ENCODE peak calls at places on chromosomes 3 and 15, in five cellular contexts. E is mammary epithelial cell, B is dorsolateral prefrontal cortex, N is brain microvascular endothelial cell, P is sigmoid colon. A is an unnamed sample.

GRCh38 chr3:52153389-52154096 is 680 bp downstream of the POC1A start:
- DNase-seq in E (peak), B (no peak), N (peak), P (no peak), A (peak)

GRCh38 chr3:45659661-45660566 is 29.3 kb upstream of the SACM1L start:
- DNase-seq in E (no peak), B (peak), N (peak), P (peak), A (peak)

GRCh38 chr15:22912256-22912655 is 67.9 kb downstream of the CYFIP1 start:
- DNase-seq in E (no peak), B (no peak), N (no peak), P (no peak), A (no peak)

GRCh38 chr3:23834082-23834870 is 28.5 kb downstream of the UBE2E1 start:
- DNase-seq in E (no peak), B (no peak), N (no peak), P (no peak), A (no peak)

GRCh38 chr3:12194669-12195161 is 36.0 kb upstream of the TIMP4 start:
- DNase-seq in E (peak), B (no peak), N (no peak), P (no peak), A (no peak)

GRCh38 chr3:9412293-9412692 is 14.9 kb downstream of the SETD5 start:
- DNase-seq in E (no peak), B (no peak), N (no peak), P (no peak), A (no peak)

GRCh38 chr15:28960979-28961378 is 75.2 kb downstream of the APBA2 start:
- DNase-seq in E (peak), B (no peak), N (peak), P (no peak), A (no peak)

GRCh38 chr3:46746711-46747110 is 29.0 kb upstream of the PRSS50 start:
- DNase-seq in E (no peak), B (no peak), N (no peak), P (no peak), A (no peak)

GRCh38 chr3:28053759-28054158 is 187.7 kb upstream of the CMC1 start:
- DNase-seq in E (peak), B (no peak), N (peak), P (no peak), A (no peak)

GRCh38 chr3:68007621-68008226 is 353.3 kb upstream of the SUCLG2 start:
- DNase-seq in E (no peak), B (no peak), N (no peak), P (no peak), A (peak)

GRCh38 chr3:65439641-65440040 is 599.1 kb downstream of the MAGI1 start:
- DNase-seq in E (peak), B (peak), N (peak), P (peak), A (peak)

GRCh38 chr15:62803856-62804400 is 238.6 kb upstream of the TPM1 start:
- DNase-seq in E (no peak), B (no peak), N (no peak), P (no peak), A (no peak)

GRCh38 chr3:190772831-190773230 is 89.7 kb downstream of the GMNC start:
- DNase-seq in E (no peak), B (no peak), N (no peak), P (no peak), A (no peak)

GRCh38 chr3:30795176-30795575 is 99.3 kb downstream of the GADL1 start:
- DNase-seq in E (no peak), B (no peak), N (no peak), P (no peak), A (no peak)

GRCh38 chr3:3799173-3800075 is at the start of gene LRRN1:
- DNase-seq in E (peak), B (peak), N (no peak), P (peak), A (peak)

GRCh38 chr3:15271785-15272381 is 60.5 kb downstream of the SH3BP5 start:
- DNase-seq in E (no peak), B (no peak), N (no peak), P (peak), A (no peak)

GRCh38 chr15:61393949-61394348 is 164.8 kb upstream of the RORA start:
- DNase-seq in E (no peak), B (no peak), N (no peak), P (no peak), A (no peak)

GRCh38 chr15:31358957-31359721 is 32.5 kb downstream of the KLF13 start:
- DNase-seq in E (no peak), B (no peak), N (no peak), P (no peak), A (no peak)

GRCh38 chr3:174100744-174101143 is 703.2 kb downstream of the NLGN1 start:
- DNase-seq in E (no peak), B (no peak), N (no peak), P (no peak), A (no peak)

GRCh38 chr3:197841789-197842188 is 50.7 kb downstream of the LRCH3 start:
- DNase-seq in E (no peak), B (no peak), N (no peak), P (no peak), A (no peak)

GRCh38 chr3:112647122-112647521 is 6.2 kb upstream of the CCDC80 start:
- DNase-seq in E (peak), B (no peak), N (peak), P (no peak), A (no peak)

GRCh38 chr3:73624363-73625123 is at the start of gene PDZRN3:
- DNase-seq in E (peak), B (no peak), N (peak), P (peak), A (peak)

GRCh38 chr15:71800835-71801745 is 9.3 kb upstream of the NR2E3 start:
- DNase-seq in E (peak), B (no peak), N (peak), P (no peak), A (peak)

GRCh38 chr15:65660927-65661326 is 39.2 kb downstream of the SLC24A1 start:
- DNase-seq in E (peak), B (no peak), N (peak), P (no peak), A (no peak)

GRCh38 chr3:141266797-141267555 is 35.4 kb downstream of the PXYLP1 start:
- DNase-seq in E (no peak), B (no peak), N (no peak), P (no peak), A (no peak)

GRCh38 chr15:93109370-93110105 is 20.5 kb upstream of the RGMA start:
- DNase-seq in E (no peak), B (no peak), N (no peak), P (no peak), A (no peak)

GRCh38 chr3:94114667-94115066 is 51.8 kb downstream of the NSUN3 start:
- DNase-seq in E (no peak), B (no peak), N (no peak), P (no peak), A (peak)

GRCh38 chr3:139935071-139935865 is at the start of gene CLSTN2:
- DNase-seq in E (peak), B (peak), N (peak), P (peak), A (peak)

GRCh38 chr3:28292622-28293021 is 51.2 kb downstream of the CMC1 start:
- DNase-seq in E (no peak), B (no peak), N (no peak), P (no peak), A (no peak)

GRCh38 chr15:52523192-52523591 is 5.5 kb downstream of the MYO5A start:
- DNase-seq in E (peak), B (no peak), N (peak), P (no peak), A (no peak)

GRCh38 chr3:180492047-180492446 is 109.9 kb upstream of the TTC14 start:
- DNase-seq in E (peak), B (no peak), N (no peak), P (no peak), A (no peak)

GRCh38 chr3:119388577-119388976 is 74.8 kb downstream of the TMEM39A start:
- DNase-seq in E (no peak), B (no peak), N (no peak), P (no peak), A (peak)

GRCh38 chr15:94665687-94666441 is 434.5 kb downstream of the MCTP2 start:
- DNase-seq in E (no peak), B (no peak), N (no peak), P (no peak), A (no peak)

GRCh38 chr3:39276746-39277145 is 3.1 kb downstream of the CX3CR1 start:
- DNase-seq in E (no peak), B (no peak), N (no peak), P (no peak), A (no peak)

GRCh38 chr15:88394553-88395159 is 72.5 kb downstream of the MRPL46 start:
- DNase-seq in E (peak), B (no peak), N (no peak), P (no peak), A (no peak)

DNA sequence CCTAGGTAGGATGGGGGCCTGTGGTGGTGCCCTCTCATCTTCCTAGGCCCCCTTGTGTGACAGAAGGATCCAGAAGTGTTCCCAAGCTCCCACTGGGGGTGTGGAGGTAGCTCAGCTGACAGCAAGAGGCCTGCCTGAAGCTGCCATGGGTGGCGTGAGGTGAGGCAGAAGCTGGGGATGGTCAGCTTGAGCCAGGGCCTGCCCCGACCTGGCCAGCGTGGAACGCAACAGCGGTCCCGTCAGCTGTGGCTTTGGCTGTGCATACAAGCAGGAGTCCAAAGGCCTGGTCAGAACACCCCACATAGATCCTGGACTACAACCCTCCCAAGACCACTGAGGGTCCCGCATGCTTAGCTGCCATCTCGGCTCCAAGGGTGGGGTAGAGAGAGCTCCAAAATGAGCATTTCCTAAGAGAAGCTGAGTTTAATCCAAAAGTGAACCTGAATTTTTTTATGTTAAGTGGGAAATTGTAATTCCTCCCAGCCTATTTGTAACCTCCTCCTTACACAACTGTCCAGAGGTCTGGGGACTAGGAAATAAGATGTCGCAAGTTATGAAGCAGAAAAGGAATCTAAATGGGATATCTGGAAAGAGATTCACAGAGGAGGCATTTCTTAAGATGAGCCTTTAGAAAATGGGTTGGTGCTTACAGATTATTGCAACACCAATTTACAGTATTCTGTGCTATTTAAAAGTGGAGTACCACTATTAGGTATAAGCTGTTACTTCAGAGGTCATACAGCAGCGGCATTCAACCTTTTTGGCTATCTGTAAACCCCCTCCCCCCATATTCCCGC is 9.9 kb upstream of the PLA2G4D start:
- DNase-seq in E (no peak), B (no peak), N (no peak), P (no peak), A (no peak)
- H3K27ac ChIP-seq in E (no peak), B (no peak), N (no peak), P (no peak), A (no peak)

DNA sequence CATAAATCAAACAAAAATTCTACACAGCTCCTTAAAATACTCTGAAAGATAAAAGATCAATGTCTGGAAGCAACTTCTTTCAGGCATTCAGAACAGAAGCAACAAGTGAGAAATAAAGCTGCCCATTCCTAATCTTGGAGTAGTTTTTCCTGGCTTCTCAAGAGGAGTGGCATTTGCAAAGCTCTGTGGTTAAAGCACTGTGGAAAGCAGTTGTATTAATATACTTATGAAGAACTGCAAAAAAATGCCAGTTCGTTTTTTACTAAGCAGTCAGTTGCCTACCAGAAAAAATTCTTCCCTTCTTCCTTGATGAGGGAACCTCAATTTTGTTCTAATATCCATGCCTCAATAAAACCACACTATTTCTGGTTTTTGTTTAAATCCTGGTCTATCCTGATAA is 197.8 kb downstream of the TNIK start:
- DNase-seq in E (no peak), B (no peak), N (no peak), P (no peak), A (no peak)
- H3K27ac ChIP-seq in E (no peak), B (no peak), N (no peak), P (no peak), A (no peak)

DNA sequence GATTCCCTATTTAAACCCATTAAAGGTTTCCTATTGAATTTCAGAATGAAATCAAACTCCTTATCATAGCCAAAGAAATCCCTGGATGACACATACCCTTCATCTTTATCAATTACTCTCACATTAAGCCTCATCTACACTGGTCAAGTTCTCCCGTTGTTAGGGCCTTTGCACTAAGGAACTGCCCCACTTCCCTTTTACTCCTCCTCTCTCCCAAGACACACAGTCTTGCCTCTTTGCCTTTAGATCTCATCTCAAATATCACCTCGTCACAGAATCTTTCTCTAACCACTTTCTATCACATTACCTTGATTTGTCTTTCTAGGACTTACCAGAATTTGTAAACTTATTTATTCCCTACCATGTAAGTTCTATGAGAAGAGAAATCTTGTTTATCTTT is 117.6 kb downstream of the TMCC1 start:
- DNase-seq in E (no peak), B (no peak), N (no peak), P (no peak), A (no peak)
- H3K27ac ChIP-seq in E (no peak), B (no peak), N (no peak), P (no peak), A (no peak)

GRCh38 chr3:29758108-29759020 is 477.5 kb downstream of the RBMS3 start:
- DNase-seq in E (peak), B (no peak), N (no peak), P (no peak), A (no peak)
- H3K27ac ChIP-seq in E (peak), B (no peak), N (peak), P (peak), A (peak)

GRCh38 chr3:61015840-61016239 is 235.4 kb downstream of the FHIT start:
- DNase-seq in E (no peak), B (no peak), N (no peak), P (no peak), A (no peak)
- H3K27ac ChIP-seq in E (no peak), B (no peak), N (no peak), P (no peak), A (no peak)

A was measured in SK-N-SH.